ENCODE peak calls at places on chromosomes 13 and 19, in ten cellular contexts. F is thoracic aorta, N is HFFc6, B is IMR-90, V is mucosa of descending colon, O is heart right ventricle, U is H9, J is GM20000, M is left lung, I is tibial artery. Q is an unnamed sample.

GRCh38 chr13:77827350-77827749 is 91.3 kb downstream of the EDNRB start:
- DNase-seq in F (no peak), N (no peak), B (no peak), V (no peak), O (no peak), U (no peak), J (no peak), M (no peak), I (peak; percentile 22), Q (no peak)

GRCh38 chr13:19622189-19622588 is 11.3 kb upstream of the MPHOSPH8 start:
- DNase-seq in F (no peak), N (no peak), B (no peak), V (peak; percentile 9), O (no peak), U (no peak), J (no peak), M (no peak), I (no peak), Q (no peak)

GRCh38 chr19:55322495-55322894 is 2.6 kb downstream of the TMEM150B start:
- DNase-seq in F (no peak), N (no peak), B (no peak), V (peak; percentile 68), O (no peak), U (no peak), J (no peak), M (no peak), I (no peak), Q (no peak)

GRCh38 chr13:73076013-73076412 is 17.2 kb downstream of the KLF5 start:
- DNase-seq in F (no peak), N (no peak), B (peak; percentile 27), V (no peak), O (no peak), U (no peak), J (no peak), M (no peak), I (no peak), Q (no peak)

GRCh38 chr19:5128932-5129389 is 160.0 kb downstream of the KDM4B start:
- DNase-seq in F (no peak), N (no peak), B (no peak), V (no peak), O (peak; percentile 42), U (no peak), J (no peak), M (no peak), I (no peak), Q (no peak)

GRCh38 chr13:106768991-106769390 is 201.1 kb upstream of the ARGLU1 start:
- DNase-seq in F (no peak), N (no peak), B (no peak), V (no peak), O (no peak), U (no peak), J (no peak), M (no peak), I (no peak), Q (no peak)

GRCh38 chr19:9848060-9848459 is 12.9 kb downstream of the PIN1 start:
- DNase-seq in F (no peak), N (no peak), B (no peak), V (peak; percentile 18), O (no peak), U (peak; percentile 65), J (peak; percentile 54), M (no peak), I (no peak), Q (peak; percentile 22)

GRCh38 chr19:12065100-12065538 is 588 bp downstream of the ZNF844 start:
- DNase-seq in F (no peak), N (peak; percentile 5), B (peak; percentile 38), V (peak; percentile 42), O (no peak), U (no peak), J (peak; percentile 26), M (peak; percentile 43), I (peak; percentile 36), Q (no peak)

GRCh38 chr19:10566658-10567410 is 1.0 kb upstream of the KRI1 start:
- DNase-seq in F (no peak), N (no peak), B (no peak), V (peak; percentile 43), O (no peak), U (no peak), J (peak; percentile 83), M (no peak), I (no peak), Q (peak; percentile 75)

GRCh38 chr13:19845758-19846157 is 17.7 kb downstream of the ZMYM5 start:
- DNase-seq in F (peak; percentile 49), N (peak; percentile 97), B (peak; percentile 99), V (peak; percentile 9), O (no peak), U (no peak), J (no peak), M (no peak), I (no peak), Q (no peak)

GRCh38 chr19:29478578-29479565 is 46.9 kb upstream of the VSTM2B start:
- DNase-seq in F (no peak), N (no peak), B (no peak), V (no peak), O (no peak), U (peak; percentile 90), J (peak; percentile 34), M (no peak), I (no peak), Q (no peak)

GRCh38 chr13:39397221-39397620 is 205.8 kb downstream of the LHFPL6 start:
- DNase-seq in F (no peak), N (no peak), B (no peak), V (no peak), O (no peak), U (no peak), J (no peak), M (no peak), I (no peak), Q (no peak)

GRCh38 chr13:113636266-113636963 is 21.6 kb downstream of the ATP4B start:
- DNase-seq in F (no peak), N (no peak), B (no peak), V (no peak), O (no peak), U (no peak), J (no peak), M (peak; percentile 25), I (no peak), Q (peak; percentile 4)

GRCh38 chr13:78827471-78827870 is 168.5 kb upstream of the OBI1 start:
- DNase-seq in F (no peak), N (no peak), B (no peak), V (no peak), O (no peak), U (peak; percentile 28), J (no peak), M (no peak), I (no peak), Q (no peak)

GRCh38 chr13:89567025-89567424 is 1780.5 kb upstream of the MIR17HG start:
- DNase-seq in F (no peak), N (no peak), B (no peak), V (no peak), O (no peak), U (no peak), J (no peak), M (no peak), I (no peak), Q (no peak)

GRCh38 chr13:89568276-89568675 is 1779.2 kb upstream of the MIR17HG start:
- DNase-seq in F (no peak), N (no peak), B (no peak), V (no peak), O (no peak), U (no peak), J (no peak), M (no peak), I (no peak), Q (no peak)

GRCh38 chr13:89568746-89569145 is 1778.7 kb upstream of the MIR17HG start:
- DNase-seq in F (no peak), N (no peak), B (no peak), V (no peak), O (no peak), U (no peak), J (no peak), M (no peak), I (no peak), Q (no peak)

GRCh38 chr13:89571676-89572075 is 1775.8 kb upstream of the MIR17HG start:
- DNase-seq in F (no peak), N (no peak), B (no peak), V (no peak), O (no peak), U (no peak), J (no peak), M (no peak), I (no peak), Q (no peak)

GRCh38 chr13:89565711-89566110 is 1781.8 kb upstream of the MIR17HG start:
- DNase-seq in F (no peak), N (no peak), B (no peak), V (no peak), O (no peak), U (no peak), J (no peak), M (no peak), I (no peak), Q (no peak)
- TF ChIP-seq CTCF in F (no peak), N (no peak), B (no peak), V (no peak), O (no peak), U (no peak), J (no peak), M (no peak), I (no peak), Q (no peak)

GRCh38 chr19:32677657-32678056 is 2.0 kb downstream of the RGS9BP start:
- DNase-seq in F (no peak), N (no peak), B (no peak), V (no peak), O (no peak), U (peak; percentile 50), J (no peak), M (no peak), I (no peak), Q (no peak)
- TF ChIP-seq CTCF in F (no peak), N (peak; percentile 21), B (no peak), V (no peak), O (no peak), U (peak; percentile 36), J (no peak), M (no peak), I (no peak), Q (no peak)

GRCh38 chr13:24313449-24313848 is 4.1 kb downstream of the C1QTNF9 start:
- DNase-seq in F (no peak), N (peak; percentile 25), B (peak; percentile 9), V (no peak), O (no peak), U (no peak), J (no peak), M (no peak), I (no peak), Q (no peak)
- TF ChIP-seq CTCF in F (no peak), N (peak; percentile 68), B (peak; percentile 50), V (no peak), O (peak; percentile 39), U (peak; percentile 32), J (no peak), M (no peak), I (no peak), Q (no peak)

DNA sequence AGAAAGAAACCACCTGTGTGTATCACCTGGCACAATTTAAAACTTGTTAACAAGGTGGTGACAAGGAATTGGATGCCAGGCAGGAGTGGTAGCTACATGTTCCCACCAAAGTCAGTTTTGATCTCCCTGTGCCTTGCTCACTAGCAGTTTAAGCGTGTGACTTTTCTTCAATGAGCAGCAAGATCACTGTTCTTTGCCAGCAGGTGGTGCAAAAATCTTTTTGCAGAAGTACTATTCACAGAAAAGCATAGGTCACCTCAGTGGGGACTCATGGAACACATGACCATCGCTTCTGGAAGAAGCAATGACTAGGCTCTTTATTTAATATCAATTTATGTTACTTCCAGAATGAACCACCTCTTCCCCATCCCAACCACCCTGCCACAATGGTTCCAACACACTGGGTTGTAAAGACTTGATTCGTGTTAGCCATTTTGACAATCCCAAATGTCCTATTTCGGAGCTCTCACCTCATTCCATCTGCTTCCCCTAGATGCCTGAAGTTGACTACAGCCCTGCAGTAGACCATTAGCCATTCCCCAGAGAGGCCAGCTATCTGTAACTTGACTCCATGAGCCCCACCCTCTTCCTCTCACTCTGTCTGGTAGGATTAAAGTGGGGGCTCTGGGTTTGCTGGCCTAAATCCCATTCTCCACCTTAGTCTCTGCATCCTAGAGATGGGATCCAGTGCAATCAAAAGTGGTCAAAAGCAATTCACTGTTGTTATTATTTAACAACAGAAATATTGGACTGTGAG is 59.1 kb upstream of the TNFRSF19 start:
- DNase-seq in F (no peak), N (peak; percentile 41), B (peak; percentile 75), V (peak; percentile 1), O (no peak), U (no peak), J (peak; percentile 52), M (no peak), I (no peak), Q (no peak)
- TF ChIP-seq CTCF in F (no peak), N (peak; percentile 68), B (peak; percentile 31), V (no peak), O (peak; percentile 37), U (no peak), J (peak; percentile 21), M (no peak), I (no peak), Q (no peak)